ENCODE peak calls at places on chromosomes 2 and 18, in six cellular contexts. I is epithelial cell of esophagus, G is H7, V is heart right ventricle, K is NB4, A is left ventricle myocardium inferior. D is an unnamed sample.

GRCh38 chr2:66275984-66276383 is 158.9 kb upstream of the MEIS1 start:
- DNase-seq in I (no peak), G (no peak), V (no peak), K (no peak), A (no peak), D (no peak)

GRCh38 chr18:76495435-76496199 is 575 bp upstream of the ZNF516 start:
- DNase-seq in I (peak; percentile 43), G (peak; percentile 66), V (peak; percentile 38), K (peak; percentile 86), A (no peak), D (peak; percentile 33)

GRCh38 chr2:216242365-216242764 is 129.9 kb downstream of the MARCHF4 start:
- DNase-seq in I (no peak), G (peak; percentile 52), V (no peak), K (no peak), A (peak; percentile 24), D (no peak)

GRCh38 chr2:20568501-20569463 is 82.1 kb downstream of the HS1BP3 start:
- DNase-seq in I (peak; percentile 79), G (no peak), V (no peak), K (peak; percentile 32), A (no peak), D (no peak)

GRCh38 chr18:78612801-78613200 is 366.8 kb upstream of the SALL3 start:
- DNase-seq in I (no peak), G (no peak), V (no peak), K (no peak), A (no peak), D (no peak)

GRCh38 chr2:181058378-181059269 is 78.2 kb downstream of the UBE2E3 start:
- DNase-seq in I (peak; percentile 65), G (no peak), V (no peak), K (peak; percentile 74), A (no peak), D (peak; percentile 44)

GRCh38 chr2:170814551-170815245 is 2.0 kb upstream of the GAD1 start:
- DNase-seq in I (no peak), G (peak; percentile 56), V (no peak), K (no peak), A (no peak), D (no peak)

GRCh38 chr2:89845532-89845931 is 1154.1 kb downstream of the RPIA start:
- DNase-seq in I (no peak), G (no peak), V (no peak), K (no peak), A (no peak), D (no peak)

GRCh38 chr2:208249241-208249640 is 5.6 kb downstream of the IDH1 start:
- DNase-seq in I (no peak), G (no peak), V (no peak), K (no peak), A (no peak), D (no peak)

GRCh38 chr2:199851499-199851816 is 466 bp upstream of the FTCDNL1 start:
- DNase-seq in I (no peak), G (no peak), V (no peak), K (no peak), A (no peak), D (no peak)

GRCh38 chr2:118492335-118492734 is 355.1 kb downstream of the EN1 start:
- DNase-seq in I (peak; percentile 47), G (no peak), V (no peak), K (peak; percentile 32), A (no peak), D (no peak)

GRCh38 chr18:37298816-37299215 is 266.8 kb downstream of the CELF4 start:
- DNase-seq in I (no peak), G (no peak), V (no peak), K (no peak), A (no peak), D (no peak)

GRCh38 chr2:23425886-23426283 is 40.9 kb downstream of the KLHL29 start:
- DNase-seq in I (peak; percentile 28), G (no peak), V (no peak), K (no peak), A (no peak), D (no peak)

GRCh38 chr18:31162419-31162793 is 250 bp downstream of the DSC1 start:
- DNase-seq in I (peak; percentile 84), G (peak; percentile 12), V (no peak), K (no peak), A (no peak), D (no peak)

GRCh38 chr2:182949572-182950189 is 83.2 kb upstream of the FRZB start:
- DNase-seq in I (peak; percentile 94), G (no peak), V (peak; percentile 24), K (peak; percentile 12), A (peak; percentile 33), D (no peak)

GRCh38 chr18:51164327-51165290 is 32.9 kb downstream of the MEX3C start:
- DNase-seq in I (no peak), G (peak; percentile 50), V (no peak), K (no peak), A (no peak), D (peak; percentile 51)

GRCh38 chr2:112345030-112346027 is 69.9 kb downstream of the ZC3H6 start:
- DNase-seq in I (no peak), G (peak; percentile 51), V (no peak), K (no peak), A (no peak), D (no peak)

GRCh38 chr2:213288913-213289700 is 4.8 kb downstream of the SPAG16 start:
- DNase-seq in I (peak; percentile 60), G (no peak), V (no peak), K (no peak), A (no peak), D (no peak)

GRCh38 chr2:186648130-186648529 is 45.7 kb upstream of the FAM171B start:
- DNase-seq in I (no peak), G (no peak), V (no peak), K (no peak), A (no peak), D (no peak)

GRCh38 chr18:31721596-31721995 is 37.2 kb upstream of the B4GALT6 start:
- DNase-seq in I (peak; percentile 10), G (no peak), V (no peak), K (no peak), A (no peak), D (no peak)

GRCh38 chr2:119756837-119757236 is 2.9 kb upstream of the PTPN4 start:
- DNase-seq in I (peak; percentile 83), G (no peak), V (peak; percentile 53), K (peak; percentile 24), A (peak; percentile 47), D (no peak)

GRCh38 chr2:120867290-120868231 is 131.9 kb downstream of the GLI2 start:
- DNase-seq in I (peak; percentile 65), G (peak; percentile 87), V (peak; percentile 71), K (no peak), A (peak; percentile 76), D (no peak)

GRCh38 chr2:8577573-8577972 is 104.3 kb upstream of the ID2 start:
- DNase-seq in I (no peak), G (peak; percentile 34), V (no peak), K (no peak), A (no peak), D (no peak)

GRCh38 chr2:1771626-1772280 is 27.4 kb upstream of the PXDN start:
- DNase-seq in I (no peak), G (peak; percentile 19), V (no peak), K (no peak), A (no peak), D (no peak)

GRCh38 chr2:49080681-49081080 is 73.6 kb downstream of the FSHR start:
- DNase-seq in I (no peak), G (peak; percentile 11), V (no peak), K (no peak), A (no peak), D (no peak)

GRCh38 chr2:173249661-173250641 is 104.7 kb upstream of the CDCA7 start:
- DNase-seq in I (no peak), G (no peak), V (no peak), K (no peak), A (no peak), D (no peak)

GRCh38 chr18:38301621-38302020 is 736.0 kb upstream of the CELF4 start:
- DNase-seq in I (peak; percentile 56), G (no peak), V (no peak), K (no peak), A (no peak), D (no peak)

GRCh38 chr2:26605195-26605968 is 35.8 kb downstream of the CIB4 start:
- DNase-seq in I (peak; percentile 70), G (peak; percentile 81), V (no peak), K (peak; percentile 57), A (no peak), D (peak; percentile 54)

GRCh38 chr18:79496978-79497637 is 101.4 kb downstream of the NFATC1 start:
- DNase-seq in I (no peak), G (peak; percentile 26), V (peak; percentile 62), K (no peak), A (peak; percentile 29), D (no peak)